ENCODE peak calls at places on chromosomes 7 and 10, in four cellular contexts. V is CD4-positive, alpha-beta T cell; R is right cardiac atrium; F is GM23248. B is an unnamed sample.

GRCh38 chr7:142796501-142797341 is 26.0 kb downstream of the PRSS2 start:
- DNase-seq in V (peak; percentile 68), R (no peak), F (peak; percentile 24), B (no peak)

GRCh38 chr7:128963327-128963757 is 25.6 kb downstream of the IRF5 start:
- DNase-seq in V (no peak), R (no peak), F (peak; percentile 17), B (no peak)

GRCh38 chr7:68770649-68771048 is 827.6 kb upstream of the AUTS2 start:
- DNase-seq in V (no peak), R (peak; percentile 42), F (peak; percentile 1), B (no peak)

GRCh38 chr10:112797908-112798307 is 152.1 kb upstream of the TCF7L2 start:
- DNase-seq in V (no peak), R (no peak), F (no peak), B (no peak)

GRCh38 chr7:100573691-100574361 is at the start of gene SAP25:
- DNase-seq in V (no peak), R (no peak), F (no peak), B (no peak)

GRCh38 chr7:157954901-157955300 is 618.1 kb downstream of the DNAJB6 start:
- DNase-seq in V (no peak), R (no peak), F (no peak), B (no peak)

GRCh38 chr7:151871904-151872303 is 5.0 kb downstream of the PRKAG2 start:
- DNase-seq in V (no peak), R (no peak), F (peak; percentile 26), B (no peak)

GRCh38 chr10:22491480-22491879 is 146.2 kb downstream of the SPAG6 start:
- DNase-seq in V (no peak), R (no peak), F (no peak), B (no peak)

GRCh38 chr7:30988346-30989005 is 24.7 kb downstream of the GHRHR start:
- DNase-seq in V (no peak), R (peak; percentile 62), F (peak; percentile 25), B (peak; percentile 82)

GRCh38 chr10:3623746-3624145 is 161.3 kb downstream of the KLF6 start:
- DNase-seq in V (no peak), R (no peak), F (peak; percentile 62), B (no peak)

GRCh38 chr7:82624337-82624736 is 180.8 kb upstream of the CACNA2D1 start:
- DNase-seq in V (no peak), R (no peak), F (peak; percentile 97), B (no peak)

GRCh38 chr7:48285365-48285764 is 114.1 kb downstream of the ABCA13 start:
- DNase-seq in V (no peak), R (no peak), F (peak; percentile 47), B (no peak)

GRCh38 chr7:30463400-30464145 is 15.0 kb downstream of the NOD1 start:
- DNase-seq in V (no peak), R (no peak), F (no peak), B (no peak)

GRCh38 chr10:116712499-116712898 is 29.9 kb downstream of the HSPA12A start:
- DNase-seq in V (no peak), R (no peak), F (peak; percentile 19), B (no peak)

GRCh38 chr10:101120520-101120883 is 10.6 kb upstream of the TLX1 start:
- DNase-seq in V (no peak), R (no peak), F (no peak), B (no peak)

GRCh38 chr7:87359366-87359765 is 13.9 kb downstream of the CROT start:
- DNase-seq in V (no peak), R (no peak), F (peak; percentile 81), B (no peak)

GRCh38 chr7:137992738-137993394 is 9.0 kb downstream of the CREB3L2 start:
- DNase-seq in V (no peak), R (peak; percentile 65), F (peak; percentile 95), B (no peak)

GRCh38 chr7:34069676-34070075 is 164.3 kb downstream of the BMPER start:
- DNase-seq in V (no peak), R (no peak), F (peak; percentile 29), B (peak; percentile 55)

GRCh38 chr7:47538846-47539311 is 43.0 kb downstream of the TNS3 start:
- DNase-seq in V (no peak), R (no peak), F (no peak), B (no peak)

GRCh38 chr10:6778992-6779701 is 199.1 kb upstream of the PRKCQ start:
- DNase-seq in V (no peak), R (no peak), F (peak; percentile 99), B (no peak)

GRCh38 chr7:126774077-126774476 is 478.7 kb downstream of the GRM8 start:
- DNase-seq in V (no peak), R (no peak), F (no peak), B (no peak)

GRCh38 chr7:109926738-109927137 is 1164.2 kb upstream of the LRRN3 start:
- DNase-seq in V (no peak), R (no peak), F (no peak), B (no peak)

GRCh38 chr10:784759-785538 is 95.5 kb upstream of the DIP2C start:
- DNase-seq in V (no peak), R (peak; percentile 79), F (peak; percentile 96), B (peak; percentile 39)

GRCh38 chr7:77459311-77459726 is 43.2 kb upstream of the GSAP start:
- DNase-seq in V (no peak), R (no peak), F (no peak), B (no peak)

GRCh38 chr10:33876547-33877400 is 542.3 kb upstream of the NRP1 start:
- DNase-seq in V (no peak), R (peak; percentile 16), F (no peak), B (peak; percentile 94)

GRCh38 chr7:70886547-70886946 is 245.4 kb upstream of the GALNT17 start:
- DNase-seq in V (no peak), R (no peak), F (no peak), B (no peak)

GRCh38 chr10:76624470-76624869 is 1013.1 kb downstream of the KCNMA1 start:
- DNase-seq in V (no peak), R (no peak), F (no peak), B (no peak)

GRCh38 chr7:45237788-45238461 is 80.3 kb downstream of the RAMP3 start:
- DNase-seq in V (no peak), R (no peak), F (no peak), B (no peak)

GRCh38 chr10:97539523-97540200 is 32.9 kb upstream of the ANKRD2 start:
- DNase-seq in V (no peak), R (peak; percentile 72), F (peak; percentile 85), B (no peak)

GRCh38 chr10:34163075-34163905 is 651.8 kb downstream of the PARD3 start:
- DNase-seq in V (no peak), R (no peak), F (peak; percentile 5), B (peak; percentile 19)

GRCh38 chr10:110649652-110650264 is 5.6 kb downstream of the RBM20 start:
- DNase-seq in V (no peak), R (no peak), F (no peak), B (no peak)

GRCh38 chr10:125087897-125088215 is 72.5 kb downstream of the CTBP2 start:
- DNase-seq in V (no peak), R (no peak), F (no peak), B (no peak)
- H3K27ac ChIP-seq in V (no peak overlapping the region), R (no peak overlapping the region), F (no peak overlapping the region), B (no peak overlapping the region)

GRCh38 chr7:41336455-41336952 is 366.4 kb downstream of the INHBA start:
- DNase-seq in V (no peak), R (no peak), F (peak; percentile 37), B (no peak)
- H3K27ac ChIP-seq in V (no peak overlapping the region), R (no peak overlapping the region), F (peak overlapping the region; percentile 17), B (no peak overlapping the region)

GRCh38 chr7:74193913-74194312 is 15.9 kb upstream of the LAT2 start:
- DNase-seq in V (no peak), R (no peak), F (no peak), B (no peak)
- H3K27ac ChIP-seq in V (no peak overlapping the region), R (no peak overlapping the region), F (no peak overlapping the region), B (no peak overlapping the region)

GRCh38 chr10:79334573-79334972 is 12.7 kb upstream of the PPIF start:
- DNase-seq in V (no peak), R (no peak), F (no peak), B (no peak)
- H3K27ac ChIP-seq in V (no peak overlapping the region), R (no peak overlapping the region), F (no peak overlapping the region), B (no peak overlapping the region)

DNA sequence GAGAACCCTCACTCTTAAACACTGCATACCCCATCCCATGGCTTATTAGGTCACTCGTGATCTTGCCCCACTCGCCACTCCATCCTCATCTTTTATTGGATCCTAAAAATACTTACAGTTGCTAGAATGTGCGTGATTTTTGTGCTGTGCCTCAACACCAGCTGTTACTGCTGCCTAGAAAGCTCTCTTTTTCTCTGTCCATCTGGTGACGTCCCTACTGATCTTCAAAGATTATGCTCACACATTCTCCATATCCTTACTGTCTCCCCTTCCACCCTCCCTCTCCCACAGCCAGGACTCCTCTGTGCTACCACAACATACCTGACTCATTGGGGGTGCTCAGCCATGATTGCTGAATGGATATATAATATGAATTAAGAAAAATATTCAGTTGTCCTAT is 42.0 kb downstream of the CDK6 start:
- DNase-seq in V (no peak), R (no peak), F (no peak), B (no peak)
- H3K27ac ChIP-seq in V (no peak overlapping the region), R (no peak overlapping the region), F (no peak overlapping the region), B (no peak overlapping the region)

DNA sequence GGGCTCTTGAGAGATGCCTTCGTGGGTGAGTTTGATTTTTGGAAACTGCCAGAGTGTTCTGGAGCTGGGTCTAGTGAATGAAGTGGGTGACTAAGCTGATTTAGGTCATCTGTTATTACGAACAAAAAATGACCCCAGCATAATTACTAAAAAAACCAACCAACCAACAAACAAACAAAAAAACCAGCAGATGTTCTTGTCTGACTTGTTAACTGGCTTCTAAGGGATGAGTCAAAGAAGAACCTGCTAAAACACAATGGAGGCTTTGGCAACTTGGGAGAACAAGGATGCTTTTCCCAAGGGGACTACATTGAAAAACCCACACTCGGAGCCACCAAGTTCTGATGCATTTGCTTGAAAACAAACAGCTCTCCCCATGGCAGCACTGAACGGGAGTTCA is 11.5 kb downstream of the TACR2 start:
- DNase-seq in V (no peak), R (no peak), F (peak; percentile 28), B (no peak)
- H3K27ac ChIP-seq in V (no peak overlapping the region), R (peak overlapping the region; percentile 83), F (no peak overlapping the region), B (no peak overlapping the region)